ENCODE peak calls at places on chromosome 10, in seven cellular contexts. One of them, this sample, is unnamed.

GRCh38 chr10:85614981-85615380 is 751.6 kb downstream of the GRID1 start:
- DNase-seq in RWPE1: no peak
- DNase-seq in AG09319: no peak
- DNase-seq in HFF-Myc: no peak
- DNase-seq in heart right ventricle: no peak
- DNase-seq in CD8-positive, alpha-beta T cell: no peak
- DNase-seq in cardiac fibroblast: no peak
- DNase-seq in this sample: no peak

GRCh38 chr10:118960166-118961090 is 69.1 kb upstream of the NANOS1 start:
- DNase-seq in RWPE1: peak
- DNase-seq in HFF-Myc: no peak
- DNase-seq in CD8-positive, alpha-beta T cell: no peak
- DNase-seq in cardiac fibroblast: peak
- DNase-seq in heart right ventricle: no peak
- DNase-seq in AG09319: no peak
- DNase-seq in this sample: peak

GRCh38 chr10:58180633-58181032 is 87.1 kb downstream of the IPMK start:
- DNase-seq in HFF-Myc: no peak
- DNase-seq in cardiac fibroblast: peak
- DNase-seq in CD8-positive, alpha-beta T cell: no peak
- DNase-seq in RWPE1: no peak
- DNase-seq in AG09319: no peak
- DNase-seq in heart right ventricle: no peak
- DNase-seq in this sample: no peak

GRCh38 chr10:6065845-6066244 is 3.7 kb upstream of the IL2RA start:
- DNase-seq in HFF-Myc: no peak
- DNase-seq in cardiac fibroblast: peak
- DNase-seq in heart right ventricle: no peak
- DNase-seq in RWPE1: no peak
- DNase-seq in AG09319: no peak
- DNase-seq in CD8-positive, alpha-beta T cell: no peak
- DNase-seq in this sample: no peak

GRCh38 chr10:6069101-6069931 is 7.1 kb upstream of the IL2RA start:
- DNase-seq in CD8-positive, alpha-beta T cell: no peak
- DNase-seq in AG09319: no peak
- DNase-seq in cardiac fibroblast: no peak
- DNase-seq in heart right ventricle: no peak
- DNase-seq in HFF-Myc: no peak
- DNase-seq in RWPE1: no peak
- DNase-seq in this sample: no peak

GRCh38 chr10:82887488-82887887 is 1012.5 kb downstream of the NRG3 start:
- DNase-seq in AG09319: no peak
- DNase-seq in heart right ventricle: no peak
- DNase-seq in CD8-positive, alpha-beta T cell: no peak
- DNase-seq in RWPE1: no peak
- DNase-seq in HFF-Myc: no peak
- DNase-seq in cardiac fibroblast: no peak
- DNase-seq in this sample: no peak

GRCh38 chr10:5944389-5945202 is 32.7 kb downstream of the IL15RA start:
- DNase-seq in AG09319: peak
- DNase-seq in cardiac fibroblast: peak
- DNase-seq in HFF-Myc: peak
- DNase-seq in RWPE1: peak
- DNase-seq in CD8-positive, alpha-beta T cell: no peak
- DNase-seq in heart right ventricle: no peak
- DNase-seq in this sample: peak

GRCh38 chr10:102633282-102633681 is 11.0 kb upstream of the TRIM8 start:
- DNase-seq in HFF-Myc: no peak
- DNase-seq in RWPE1: no peak
- DNase-seq in CD8-positive, alpha-beta T cell: peak
- DNase-seq in AG09319: no peak
- DNase-seq in cardiac fibroblast: peak
- DNase-seq in heart right ventricle: no peak
- DNase-seq in this sample: no peak

GRCh38 chr10:71765176-71765906 is 8.0 kb downstream of the VSIR start:
- DNase-seq in heart right ventricle: peak
- DNase-seq in AG09319: no peak
- DNase-seq in HFF-Myc: no peak
- DNase-seq in CD8-positive, alpha-beta T cell: no peak
- DNase-seq in cardiac fibroblast: peak
- DNase-seq in RWPE1: no peak
- DNase-seq in this sample: no peak

GRCh38 chr10:11381023-11381422 is 230.4 kb downstream of the USP6NL start:
- DNase-seq in heart right ventricle: no peak
- DNase-seq in cardiac fibroblast: no peak
- DNase-seq in AG09319: no peak
- DNase-seq in HFF-Myc: no peak
- DNase-seq in CD8-positive, alpha-beta T cell: no peak
- DNase-seq in RWPE1: peak
- DNase-seq in this sample: no peak

GRCh38 chr10:92572362-92573090 is 1.4 kb downstream of the IDE start:
- DNase-seq in heart right ventricle: no peak
- DNase-seq in cardiac fibroblast: no peak
- DNase-seq in RWPE1: no peak
- DNase-seq in CD8-positive, alpha-beta T cell: no peak
- DNase-seq in HFF-Myc: no peak
- DNase-seq in AG09319: no peak
- DNase-seq in this sample: no peak

GRCh38 chr10:10872035-10872673 is 145.5 kb upstream of the CELF2 start:
- DNase-seq in heart right ventricle: no peak
- DNase-seq in RWPE1: peak
- DNase-seq in AG09319: peak
- DNase-seq in cardiac fibroblast: peak
- DNase-seq in HFF-Myc: peak
- DNase-seq in CD8-positive, alpha-beta T cell: no peak
- DNase-seq in this sample: peak

GRCh38 chr10:19767876-19768275 is 48.4 kb upstream of the PLXDC2 start:
- DNase-seq in heart right ventricle: no peak
- DNase-seq in HFF-Myc: no peak
- DNase-seq in AG09319: no peak
- DNase-seq in cardiac fibroblast: no peak
- DNase-seq in CD8-positive, alpha-beta T cell: no peak
- DNase-seq in RWPE1: no peak
- DNase-seq in this sample: no peak

GRCh38 chr10:33942508-33942907 is 608.0 kb upstream of the NRP1 start:
- DNase-seq in AG09319: no peak
- DNase-seq in heart right ventricle: no peak
- DNase-seq in CD8-positive, alpha-beta T cell: no peak
- DNase-seq in RWPE1: no peak
- DNase-seq in HFF-Myc: no peak
- DNase-seq in cardiac fibroblast: no peak
- DNase-seq in this sample: no peak

GRCh38 chr10:131616040-131616439 is 284.8 kb upstream of the PPP2R2D start:
- DNase-seq in cardiac fibroblast: no peak
- DNase-seq in heart right ventricle: no peak
- DNase-seq in HFF-Myc: no peak
- DNase-seq in RWPE1: no peak
- DNase-seq in AG09319: no peak
- DNase-seq in CD8-positive, alpha-beta T cell: no peak
- DNase-seq in this sample: no peak

GRCh38 chr10:91220194-91220953 is at the start of gene PCGF5:
- DNase-seq in CD8-positive, alpha-beta T cell: peak
- DNase-seq in RWPE1: peak
- DNase-seq in HFF-Myc: no peak
- DNase-seq in AG09319: peak
- DNase-seq in cardiac fibroblast: peak
- DNase-seq in heart right ventricle: peak
- DNase-seq in this sample: peak
- TF ChIP-seq CTCF in CD8-positive, alpha-beta T cell: no peak
- TF ChIP-seq CTCF in RWPE1: peak
- TF ChIP-seq CTCF in HFF-Myc: peak
- TF ChIP-seq CTCF in AG09319: no peak
- TF ChIP-seq CTCF in cardiac fibroblast: no peak
- TF ChIP-seq CTCF in heart right ventricle: peak
- TF ChIP-seq CTCF in this sample: no peak

GRCh38 chr10:89959433-89960110 is 258.2 kb downstream of the KIF20B start:
- DNase-seq in cardiac fibroblast: no peak
- DNase-seq in HFF-Myc: no peak
- DNase-seq in AG09319: no peak
- DNase-seq in heart right ventricle: no peak
- DNase-seq in CD8-positive, alpha-beta T cell: no peak
- DNase-seq in RWPE1: peak
- DNase-seq in this sample: no peak

GRCh38 chr10:89952314-89952713 is 250.9 kb downstream of the KIF20B start:
- DNase-seq in AG09319: no peak
- DNase-seq in cardiac fibroblast: no peak
- DNase-seq in heart right ventricle: no peak
- DNase-seq in RWPE1: no peak
- DNase-seq in CD8-positive, alpha-beta T cell: no peak
- DNase-seq in HFF-Myc: no peak
- DNase-seq in this sample: no peak

GRCh38 chr10:89954787-89955566 is 253.6 kb downstream of the KIF20B start:
- DNase-seq in cardiac fibroblast: peak
- DNase-seq in AG09319: no peak
- DNase-seq in RWPE1: peak
- DNase-seq in CD8-positive, alpha-beta T cell: no peak
- DNase-seq in HFF-Myc: no peak
- DNase-seq in heart right ventricle: no peak
- DNase-seq in this sample: no peak
- TF ChIP-seq CTCF in cardiac fibroblast: peak
- TF ChIP-seq CTCF in AG09319: peak
- TF ChIP-seq CTCF in RWPE1: peak
- TF ChIP-seq CTCF in CD8-positive, alpha-beta T cell: no peak
- TF ChIP-seq CTCF in HFF-Myc: no peak
- TF ChIP-seq CTCF in heart right ventricle: peak
- TF ChIP-seq CTCF in this sample: no peak

GRCh38 chr10:22657028-22657427 is 57.4 kb downstream of the PIP4K2A start:
- DNase-seq in HFF-Myc: no peak
- DNase-seq in CD8-positive, alpha-beta T cell: no peak
- DNase-seq in heart right ventricle: no peak
- DNase-seq in RWPE1: no peak
- DNase-seq in AG09319: no peak
- DNase-seq in cardiac fibroblast: no peak
- DNase-seq in this sample: no peak
- TF ChIP-seq CTCF in HFF-Myc: no peak
- TF ChIP-seq CTCF in CD8-positive, alpha-beta T cell: no peak
- TF ChIP-seq CTCF in heart right ventricle: no peak
- TF ChIP-seq CTCF in RWPE1: no peak
- TF ChIP-seq CTCF in AG09319: no peak
- TF ChIP-seq CTCF in cardiac fibroblast: no peak
- TF ChIP-seq CTCF in this sample: no peak

GRCh38 chr10:79067241-79068202 is 1.2 kb upstream of the ZMIZ1 start:
- DNase-seq in CD8-positive, alpha-beta T cell: peak
- DNase-seq in AG09319: peak
- DNase-seq in RWPE1: peak
- DNase-seq in HFF-Myc: peak
- DNase-seq in cardiac fibroblast: peak
- DNase-seq in heart right ventricle: peak
- DNase-seq in this sample: peak
- TF ChIP-seq CTCF in CD8-positive, alpha-beta T cell: no peak
- TF ChIP-seq CTCF in AG09319: peak
- TF ChIP-seq CTCF in RWPE1: peak
- TF ChIP-seq CTCF in HFF-Myc: peak
- TF ChIP-seq CTCF in cardiac fibroblast: no peak
- TF ChIP-seq CTCF in heart right ventricle: no peak
- TF ChIP-seq CTCF in this sample: peak

GRCh38 chr10:121596668-121597503 is 1.4 kb downstream of the FGFR2 start:
- DNase-seq in HFF-Myc: no peak
- DNase-seq in RWPE1: peak
- DNase-seq in heart right ventricle: peak
- DNase-seq in AG09319: no peak
- DNase-seq in cardiac fibroblast: peak
- DNase-seq in CD8-positive, alpha-beta T cell: no peak
- DNase-seq in this sample: peak
- TF ChIP-seq CTCF in HFF-Myc: no peak
- TF ChIP-seq CTCF in RWPE1: peak
- TF ChIP-seq CTCF in heart right ventricle: no peak
- TF ChIP-seq CTCF in AG09319: no peak
- TF ChIP-seq CTCF in cardiac fibroblast: no peak
- TF ChIP-seq CTCF in CD8-positive, alpha-beta T cell: no peak
- TF ChIP-seq CTCF in this sample: no peak

This sample was measured in ovary.